ENCODE peak calls at places on chromosomes 1 and 21, in five cellular contexts. O is cardiac fibroblast, C is IMR-90, G is transverse colon, F is A549. P is an unnamed sample.

GRCh38 chr1:189859385-189859977 is 618.2 kb downstream of the BRINP3 start:
- DNase-seq in C (no peak), G (peak), F (peak), O (peak), P (no peak)

GRCh38 chr1:159923203-159924024 is 1.9 kb downstream of the TAGLN2 start:
- DNase-seq in G (peak), F (peak), O (peak), C (peak), P (no peak)

GRCh38 chr1:198108646-198109045 is 48.2 kb upstream of the NEK7 start:
- DNase-seq in C (no peak), G (no peak), O (no peak), F (no peak), P (no peak)

GRCh38 chr1:201982923-201983805 is 716 bp downstream of the RNPEP start:
- DNase-seq in G (peak), F (peak), C (peak), O (peak), P (no peak)

GRCh38 chr1:48761986-48762385 is 14.7 kb downstream of the BEND5 start:
- DNase-seq in O (no peak), G (no peak), C (peak), F (no peak), P (no peak)

GRCh38 chr1:230807551-230808267 is 60.5 kb downstream of the CAPN9 start:
- DNase-seq in C (no peak), F (no peak), G (no peak), O (no peak), P (no peak)

GRCh38 chr21:29656504-29657227 is 283.1 kb downstream of the GRIK1 start:
- DNase-seq in F (no peak), O (peak), G (no peak), C (peak), P (peak)

GRCh38 chr1:67524143-67525052 is 94.2 kb upstream of the SERBP1 start:
- DNase-seq in G (no peak), C (no peak), O (peak), F (no peak), P (no peak)

GRCh38 chr1:114710360-114710759 is 6.2 kb downstream of the NRAS start:
- DNase-seq in O (no peak), G (no peak), C (no peak), F (no peak), P (no peak)

GRCh38 chr21:26169061-26169610 is 1.4 kb downstream of the APP start:
- DNase-seq in G (peak), F (peak), O (peak), C (peak), P (no peak)

GRCh38 chr1:935751-936231 is 12.1 kb downstream of the SAMD11 start:
- DNase-seq in F (no peak), G (no peak), C (no peak), O (no peak), P (peak)

GRCh38 chr1:184036517-184036949 is 995 bp downstream of the COLGALT2 start:
- DNase-seq in C (no peak), O (peak), G (peak), F (no peak), P (no peak)

GRCh38 chr1:220894924-220895256 is 15.6 kb downstream of the HLX start:
- DNase-seq in C (no peak), F (no peak), O (no peak), G (no peak), P (no peak)

GRCh38 chr1:35773711-35774110 is 3.9 kb upstream of the CLSPN start:
- DNase-seq in F (no peak), O (no peak), C (no peak), G (no peak), P (no peak)

GRCh38 chr1:114986286-114986685 is 43.3 kb upstream of the TSHB start:
- DNase-seq in O (peak), F (no peak), G (no peak), C (no peak), P (no peak)

GRCh38 chr1:32786856-32787255 is 30.3 kb downstream of the YARS1 start:
- DNase-seq in G (no peak), O (peak), C (no peak), F (no peak), P (no peak)

GRCh38 chr1:6338685-6339084 is 54.9 kb downstream of the ACOT7 start:
- DNase-seq in O (no peak), F (no peak), G (no peak), C (no peak), P (no peak)

GRCh38 chr21:29671728-29672127 is 268.1 kb downstream of the GRIK1 start:
- DNase-seq in O (no peak), F (no peak), G (no peak), C (no peak), P (no peak)

GRCh38 chr1:67313934-67314671 is 6.4 kb downstream of the IL12RB2 start:
- DNase-seq in F (no peak), G (no peak), C (no peak), O (no peak), P (no peak)

GRCh38 chr1:30518696-30519095 is 204.7 kb downstream of the MATN1 start:
- DNase-seq in C (no peak), F (no peak), O (no peak), G (no peak), P (no peak)

GRCh38 chr1:35454175-35454574 is 103.0 kb downstream of the KIAA0319L start:
- DNase-seq in G (no peak), F (no peak), C (no peak), O (no peak), P (no peak)

GRCh38 chr21:36464590-36464989 is 15.3 kb downstream of the CLDN14 start:
- DNase-seq in F (no peak), C (no peak), G (no peak), O (no peak), P (no peak)

GRCh38 chr1:230717251-230717650 is 3.3 kb upstream of the AGT start:
- DNase-seq in C (peak), O (no peak), G (no peak), F (no peak), P (no peak)

GRCh38 chr1:17914142-17914541 is 159.0 kb downstream of the ACTL8 start:
- DNase-seq in F (no peak), G (no peak), C (no peak), O (no peak), P (no peak)

GRCh38 chr1:189205863-189206262 is 1271.8 kb downstream of the BRINP3 start:
- DNase-seq in G (no peak), O (no peak), C (peak), F (no peak), P (no peak)

GRCh38 chr1:93692001-93692400 is 10.4 kb upstream of the BCAR3 start:
- DNase-seq in O (no peak), F (no peak), C (no peak), G (no peak), P (no peak)
- H3K4me3 ChIP-seq in O (no peak), F (no peak), C (no peak), G (no peak), P (peak)

DNA sequence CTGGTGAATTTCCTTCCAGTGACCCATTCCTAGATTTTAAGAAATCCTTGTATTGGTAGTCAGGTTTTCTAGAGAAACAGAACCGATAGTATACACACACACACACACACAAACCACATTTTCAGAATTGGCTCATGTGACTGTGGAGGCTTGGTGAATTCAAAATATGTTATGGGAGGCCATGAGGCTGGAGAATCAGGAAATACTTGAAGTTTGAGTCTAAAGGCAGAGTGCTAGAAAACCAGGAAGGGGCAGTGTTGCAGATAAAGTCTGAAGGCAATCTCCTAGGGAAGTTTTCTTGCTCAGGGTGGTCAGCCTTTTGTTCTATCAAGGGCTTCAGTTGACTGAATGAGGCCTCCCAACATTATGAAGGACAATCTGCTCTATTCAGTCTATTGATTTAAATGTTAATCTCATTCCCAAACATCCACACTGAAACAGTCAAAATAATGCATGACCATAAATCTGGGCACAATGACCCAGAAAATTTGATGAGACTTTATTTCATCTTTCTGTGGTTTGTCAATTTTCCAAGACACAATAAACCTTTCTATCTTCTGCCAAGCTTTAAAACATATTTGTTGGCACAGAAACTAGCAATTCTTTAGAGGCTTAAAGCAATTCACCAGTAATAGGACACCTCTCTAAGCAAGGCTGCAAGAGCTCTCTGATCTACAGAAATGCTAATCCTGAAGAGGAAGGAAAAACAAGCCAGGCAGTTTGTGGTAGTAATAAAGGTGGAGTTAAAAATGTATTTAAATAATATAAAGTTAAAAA is 113.9 kb downstream of the FCRL5 start:
- DNase-seq in O (peak), C (no peak), G (no peak), F (no peak), P (peak)
- TF ChIP-seq CTCF in O (no peak), C (no peak), G (no peak), F (no peak), P (no peak)

GRCh38 chr1:168202941-168203654 is 22.7 kb upstream of the SFT2D2 start:
- DNase-seq in F (no peak), C (peak), O (peak), G (no peak), P (no peak)
- H3K4me3 ChIP-seq in F (no peak), C (no peak), O (no peak), G (no peak), P (no peak)

GRCh38 chr1:244583358-244583757 is 69.6 kb upstream of the DESI2 start:
- DNase-seq in C (no peak), G (no peak), O (no peak), F (no peak), P (no peak)
- TF ChIP-seq CTCF in C (no peak), G (no peak), O (no peak), F (no peak), P (no peak)

DNA sequence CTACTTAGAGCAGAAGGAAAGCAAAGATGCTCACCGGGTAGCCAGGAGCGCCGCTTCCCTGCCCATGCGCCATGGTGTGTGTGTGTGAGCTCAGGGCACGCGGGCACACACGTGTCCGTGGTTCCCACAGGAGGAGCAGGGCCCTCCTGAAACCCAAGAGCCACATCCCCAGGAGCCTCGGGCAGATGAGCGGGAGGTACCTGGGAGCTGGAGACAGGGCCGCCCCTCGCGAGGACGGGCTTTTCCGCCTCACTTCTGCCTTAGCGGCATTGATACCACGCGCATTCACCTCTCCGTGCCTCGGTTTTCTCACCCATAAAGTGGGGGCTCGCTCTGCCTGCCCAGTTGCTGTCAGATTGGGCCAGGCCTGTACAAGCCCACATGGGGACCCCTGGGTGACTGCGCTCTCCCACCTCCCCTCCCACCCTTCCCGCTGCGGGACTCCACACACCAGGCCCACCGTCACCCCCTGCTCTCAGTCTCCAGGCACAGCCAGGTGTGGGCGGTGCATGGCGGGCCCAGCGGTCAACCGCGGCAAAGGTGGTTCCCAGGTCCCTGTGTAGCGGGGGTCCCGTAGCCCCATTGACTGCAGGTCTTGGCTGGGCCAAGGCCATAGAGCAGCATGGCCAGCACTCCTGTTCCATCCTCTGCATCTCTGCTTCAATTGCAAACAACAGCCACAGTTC is 66.3 kb downstream of the SIK1 start:
- DNase-seq in C (no peak), G (no peak), F (no peak), O (no peak), P (no peak)
- H3K4me3 ChIP-seq in C (no peak), G (no peak), F (no peak), O (no peak), P (no peak)

DNA sequence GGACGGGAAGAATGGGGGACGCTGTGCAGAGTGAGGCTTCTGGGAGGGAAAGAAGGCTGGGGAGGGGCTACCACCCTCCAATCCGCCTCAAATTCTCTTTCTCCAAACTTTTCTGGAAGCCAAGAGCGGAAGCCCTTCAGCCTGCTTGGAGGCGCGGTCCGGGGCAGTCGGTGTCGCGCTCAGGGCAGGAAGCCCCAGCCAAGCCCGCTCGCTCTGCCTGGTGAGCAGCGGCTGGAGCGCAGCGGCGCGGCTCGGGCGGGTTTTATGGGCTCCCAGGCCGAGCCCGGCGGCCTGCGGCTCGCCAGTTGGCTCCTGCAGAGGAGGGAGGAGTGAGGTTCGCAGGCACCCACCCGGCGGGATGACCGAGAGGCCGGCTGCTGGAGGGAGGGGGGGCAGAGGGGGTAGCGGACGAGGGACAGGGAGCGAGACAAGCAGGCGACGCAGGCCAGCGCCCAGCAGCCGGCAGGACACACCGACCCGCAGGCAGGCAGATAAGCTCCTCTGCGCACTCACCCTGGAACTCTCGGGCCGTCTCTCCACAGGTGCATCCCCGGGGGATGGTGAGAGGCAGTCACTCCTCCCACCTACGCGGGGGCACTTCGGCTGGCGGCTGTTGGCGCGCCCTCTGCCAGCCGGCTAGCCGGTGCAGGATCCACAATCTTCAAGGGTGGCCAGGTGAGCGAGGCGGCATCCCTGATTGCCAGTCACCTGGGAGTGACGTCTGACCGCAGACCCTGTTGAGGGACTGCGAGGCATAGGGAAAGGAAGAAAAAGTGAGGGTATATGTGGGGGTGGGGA is at the start of gene AVPR1B:
- DNase-seq in F (peak), O (peak), C (peak), G (peak), P (no peak)
- TF ChIP-seq CTCF in F (peak), O (no peak), C (no peak), G (no peak), P (no peak)

GRCh38 chr1:93042822-93043557 is 36.1 kb upstream of the MTF2 start:
- DNase-seq in C (no peak), G (peak), O (no peak), F (no peak), P (no peak)
- H3K4me3 ChIP-seq in C (no peak), G (peak), O (no peak), F (no peak), P (no peak)